ENCODE peak calls at places on chromosome 17, in eight cellular contexts. P is GM12865; R is NCI-H345; S is stimulated activated CD8-positive, alpha-beta memory T cell treated with anti-CD3 and anti-CD28 coated beads, Interleukin-15, amount 100 ng/mL, for 24 hours; Y is heart right ventricle; X is ureter; B is activated gamma-delta T cell treated with Interleukin-2 at 50 U/mL for 16 hours; I is HS-5. K is an unnamed sample.

GRCh38 chr17:19311421-19312215 is 50.9 kb downstream of the B9D1 start:
- DNase-seq in P (no peak), R (no peak), S (no peak), Y (peak; percentile 46), X (no peak), B (no peak), I (no peak), K (no peak)

GRCh38 chr17:67063146-67063545 is 18.8 kb downstream of the CACNG1 start:
- DNase-seq in P (no peak), R (no peak), S (no peak), Y (no peak), X (no peak), B (no peak), I (no peak), K (no peak)

GRCh38 chr17:39165178-39165843 is 650 bp downstream of the ARL5C start:
- DNase-seq in P (no peak), R (no peak), S (no peak), Y (no peak), X (no peak), B (no peak), I (no peak), K (no peak)

GRCh38 chr17:58338907-58339774 is 10.5 kb upstream of the TSPOAP1 start:
- DNase-seq in P (peak; percentile 96), R (no peak), S (no peak), Y (no peak), X (peak; percentile 57), B (no peak), I (no peak), K (peak; percentile 82)

GRCh38 chr17:45248132-45248936 is 13.6 kb downstream of the SPATA32 start:
- DNase-seq in P (peak; percentile 91), R (peak; percentile 59), S (no peak), Y (no peak), X (no peak), B (peak; percentile 83), I (no peak), K (no peak)

GRCh38 chr17:8451937-8452614 is 16.4 kb downstream of the NDEL1 start:
- DNase-seq in P (no peak), R (no peak), S (no peak), Y (no peak), X (no peak), B (no peak), I (no peak), K (no peak)

GRCh38 chr17:75240394-75241142 is 20.8 kb downstream of the GGA3 start:
- DNase-seq in P (no peak), R (peak; percentile 36), S (no peak), Y (no peak), X (no peak), B (no peak), I (no peak), K (no peak)

GRCh38 chr17:4520881-4521600 is 22.4 kb downstream of the SPNS2 start:
- DNase-seq in P (no peak), R (no peak), S (no peak), Y (no peak), X (peak; percentile 65), B (no peak), I (no peak), K (no peak)

GRCh38 chr17:81991684-81992513 is 14.5 kb downstream of the ASPSCR1 start:
- DNase-seq in P (no peak), R (no peak), S (no peak), Y (peak; percentile 73), X (no peak), B (no peak), I (no peak), K (no peak)

GRCh38 chr17:73340093-73340596 is 28.3 kb upstream of the CDC42EP4 start:
- DNase-seq in P (peak; percentile 53), R (no peak), S (no peak), Y (no peak), X (peak; percentile 60), B (no peak), I (peak; percentile 90), K (peak; percentile 39)

GRCh38 chr17:2456475-2456874 is 55.2 kb downstream of the METTL16 start:
- DNase-seq in P (no peak), R (no peak), S (no peak), Y (no peak), X (no peak), B (no peak), I (no peak), K (no peak)

GRCh38 chr17:12624221-12624620 is 41.5 kb upstream of the MYOCD start:
- DNase-seq in P (no peak), R (no peak), S (no peak), Y (no peak), X (no peak), B (no peak), I (no peak), K (no peak)